ENCODE peak calls at places on chromosome 21, in seven cellular contexts. One of them, this sample, is unnamed.

GRCh38 chr21:15210235-15210678 is 145.5 kb upstream of the NRIP1 start:
- DNase-seq in GM23248: peak
- DNase-seq in fibroblast of lung: no peak
- DNase-seq in hepatocyte: peak
- DNase-seq in GM23338: no peak
- DNase-seq in DND-41: no peak
- DNase-seq in neural progenitor cell: peak
- DNase-seq in this sample: no peak

GRCh38 chr21:22791986-22792560 is 1793.9 kb downstream of the NCAM2 start:
- DNase-seq in GM23248: peak
- DNase-seq in fibroblast of lung: peak
- DNase-seq in hepatocyte: peak
- DNase-seq in GM23338: peak
- DNase-seq in DND-41: peak
- DNase-seq in neural progenitor cell: peak
- DNase-seq in this sample: peak

GRCh38 chr21:27526451-27526850 is 559.6 kb upstream of the ADAMTS5 start:
- DNase-seq in GM23248: no peak
- DNase-seq in fibroblast of lung: no peak
- DNase-seq in hepatocyte: no peak
- DNase-seq in GM23338: no peak
- DNase-seq in DND-41: no peak
- DNase-seq in neural progenitor cell: no peak
- DNase-seq in this sample: no peak

GRCh38 chr21:14989359-14989758 is 75.4 kb downstream of the NRIP1 start:
- DNase-seq in GM23248: peak
- DNase-seq in fibroblast of lung: peak
- DNase-seq in hepatocyte: no peak
- DNase-seq in GM23338: no peak
- DNase-seq in DND-41: no peak
- DNase-seq in neural progenitor cell: no peak
- DNase-seq in this sample: no peak

GRCh38 chr21:46213620-46214286 is 14.8 kb downstream of the LSS start:
- DNase-seq in GM23248: no peak
- DNase-seq in fibroblast of lung: no peak
- DNase-seq in hepatocyte: no peak
- DNase-seq in GM23338: no peak
- DNase-seq in DND-41: no peak
- DNase-seq in neural progenitor cell: no peak
- DNase-seq in this sample: no peak

GRCh38 chr21:31354122-31354521 is 10.1 kb upstream of the TIAM1 start:
- DNase-seq in GM23248: peak
- DNase-seq in fibroblast of lung: no peak
- DNase-seq in hepatocyte: no peak
- DNase-seq in GM23338: peak
- DNase-seq in DND-41: no peak
- DNase-seq in neural progenitor cell: no peak
- DNase-seq in this sample: no peak

GRCh38 chr21:15751037-15751436 is 21.3 kb downstream of the USP25 start:
- DNase-seq in GM23248: no peak
- DNase-seq in fibroblast of lung: no peak
- DNase-seq in hepatocyte: no peak
- DNase-seq in GM23338: no peak
- DNase-seq in DND-41: no peak
- DNase-seq in neural progenitor cell: no peak
- DNase-seq in this sample: no peak

GRCh38 chr21:15365751-15366392 is 301.1 kb upstream of the NRIP1 start:
- DNase-seq in GM23248: no peak
- DNase-seq in fibroblast of lung: no peak
- DNase-seq in hepatocyte: peak
- DNase-seq in GM23338: peak
- DNase-seq in DND-41: no peak
- DNase-seq in neural progenitor cell: no peak
- DNase-seq in this sample: no peak

GRCh38 chr21:46091631-46092025 is 6.3 kb upstream of the COL6A2 start:
- DNase-seq in GM23248: no peak
- DNase-seq in fibroblast of lung: no peak
- DNase-seq in hepatocyte: no peak
- DNase-seq in GM23338: no peak
- DNase-seq in DND-41: no peak
- DNase-seq in neural progenitor cell: no peak
- DNase-seq in this sample: no peak

GRCh38 chr21:14736162-14736561 is 190.0 kb upstream of the SAMSN1 start:
- DNase-seq in GM23248: no peak
- DNase-seq in fibroblast of lung: no peak
- DNase-seq in hepatocyte: no peak
- DNase-seq in GM23338: no peak
- DNase-seq in DND-41: peak
- DNase-seq in neural progenitor cell: no peak
- DNase-seq in this sample: no peak

GRCh38 chr21:32007461-32007860 is 134.6 kb downstream of the HUNK start:
- DNase-seq in GM23248: peak
- DNase-seq in fibroblast of lung: peak
- DNase-seq in hepatocyte: no peak
- DNase-seq in GM23338: no peak
- DNase-seq in DND-41: no peak
- DNase-seq in neural progenitor cell: no peak
- DNase-seq in this sample: no peak

GRCh38 chr21:35234725-35235124 is 185.6 kb upstream of the RUNX1 start:
- DNase-seq in GM23248: no peak
- DNase-seq in fibroblast of lung: peak
- DNase-seq in hepatocyte: no peak
- DNase-seq in GM23338: no peak
- DNase-seq in DND-41: peak
- DNase-seq in neural progenitor cell: no peak
- DNase-seq in this sample: no peak

GRCh38 chr21:31930001-31930400 is 57.2 kb downstream of the HUNK start:
- DNase-seq in GM23248: no peak
- DNase-seq in fibroblast of lung: no peak
- DNase-seq in hepatocyte: no peak
- DNase-seq in GM23338: no peak
- DNase-seq in DND-41: no peak
- DNase-seq in neural progenitor cell: no peak
- DNase-seq in this sample: no peak

GRCh38 chr21:30408782-30409494 is 13.1 kb downstream of the KRTAP13-1 start:
- DNase-seq in GM23248: peak
- DNase-seq in fibroblast of lung: peak
- DNase-seq in hepatocyte: peak
- DNase-seq in GM23338: peak
- DNase-seq in DND-41: peak
- DNase-seq in neural progenitor cell: peak
- DNase-seq in this sample: peak

GRCh38 chr21:31845151-31845550 is 27.7 kb upstream of the HUNK start:
- DNase-seq in GM23248: no peak
- DNase-seq in fibroblast of lung: no peak
- DNase-seq in hepatocyte: no peak
- DNase-seq in GM23338: peak
- DNase-seq in DND-41: no peak
- DNase-seq in neural progenitor cell: no peak
- DNase-seq in this sample: no peak

GRCh38 chr21:45698493-45698947 is 55.0 kb downstream of the PCBP3 start:
- DNase-seq in GM23248: peak
- DNase-seq in fibroblast of lung: peak
- DNase-seq in hepatocyte: peak
- DNase-seq in GM23338: no peak
- DNase-seq in DND-41: no peak
- DNase-seq in neural progenitor cell: no peak
- DNase-seq in this sample: no peak

GRCh38 chr21:17602874-17603273 is 9.8 kb downstream of the BTG3 start:
- DNase-seq in GM23248: peak
- DNase-seq in fibroblast of lung: peak
- DNase-seq in hepatocyte: no peak
- DNase-seq in GM23338: no peak
- DNase-seq in DND-41: no peak
- DNase-seq in neural progenitor cell: no peak
- DNase-seq in this sample: no peak

GRCh38 chr21:28342229-28342810 is 650.4 kb downstream of the LTN1 start:
- DNase-seq in GM23248: no peak
- DNase-seq in fibroblast of lung: peak
- DNase-seq in hepatocyte: no peak
- DNase-seq in GM23338: no peak
- DNase-seq in DND-41: peak
- DNase-seq in neural progenitor cell: no peak
- DNase-seq in this sample: no peak

GRCh38 chr21:42777064-42777756 is 102.1 kb downstream of the WDR4 start:
- DNase-seq in GM23248: no peak
- DNase-seq in fibroblast of lung: no peak
- DNase-seq in hepatocyte: no peak
- DNase-seq in GM23338: no peak
- DNase-seq in DND-41: no peak
- DNase-seq in neural progenitor cell: no peak
- DNase-seq in this sample: no peak

GRCh38 chr21:42997053-42997452 is 22.7 kb downstream of the PKNOX1 start:
- DNase-seq in GM23248: peak
- DNase-seq in fibroblast of lung: peak
- DNase-seq in hepatocyte: peak
- DNase-seq in GM23338: no peak
- DNase-seq in DND-41: no peak
- DNase-seq in neural progenitor cell: no peak
- DNase-seq in this sample: no peak

GRCh38 chr21:34908424-34909055 is 140.6 kb downstream of the RUNX1 start:
- DNase-seq in GM23248: peak
- DNase-seq in fibroblast of lung: no peak
- DNase-seq in hepatocyte: peak
- DNase-seq in GM23338: no peak
- DNase-seq in DND-41: peak
- DNase-seq in neural progenitor cell: no peak
- DNase-seq in this sample: no peak

GRCh38 chr21:24861471-24861870 is 745.8 kb downstream of the MRPL39 start:
- DNase-seq in GM23248: no peak
- DNase-seq in fibroblast of lung: no peak
- DNase-seq in hepatocyte: no peak
- DNase-seq in GM23338: no peak
- DNase-seq in DND-41: no peak
- DNase-seq in neural progenitor cell: no peak
- DNase-seq in this sample: no peak

GRCh38 chr21:20110368-20110767 is 887.8 kb upstream of the NCAM2 start:
- DNase-seq in GM23248: no peak
- DNase-seq in fibroblast of lung: no peak
- DNase-seq in hepatocyte: no peak
- DNase-seq in GM23338: no peak
- DNase-seq in DND-41: no peak
- DNase-seq in neural progenitor cell: no peak
- DNase-seq in this sample: no peak

DNA sequence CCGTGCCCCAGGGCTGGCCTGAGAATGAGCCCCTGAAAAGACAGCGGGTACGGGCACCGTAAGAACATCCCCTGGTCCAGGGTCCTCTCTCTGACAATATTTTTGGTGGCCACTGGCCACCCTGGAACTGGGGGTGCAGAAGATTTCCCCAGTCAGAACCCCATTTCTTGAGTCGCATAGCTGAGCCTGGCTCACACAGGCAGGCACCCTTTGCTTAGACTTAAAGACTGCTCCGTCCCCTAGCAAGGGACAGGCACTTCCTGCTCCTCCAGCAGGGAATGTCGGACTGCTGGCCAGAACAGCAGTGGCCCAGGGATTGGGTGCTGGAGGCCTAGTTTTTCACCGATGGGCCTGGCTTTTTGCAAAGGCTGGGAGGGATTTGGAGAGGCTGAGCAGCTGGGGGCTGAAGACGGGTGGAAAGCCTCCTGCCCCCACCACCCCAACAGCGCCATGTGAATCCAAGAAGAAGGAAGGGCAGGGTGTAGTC is 4.3 kb downstream of the OLIG2 start:
- DNase-seq in GM23248: no peak
- DNase-seq in fibroblast of lung: no peak
- DNase-seq in hepatocyte: no peak
- DNase-seq in GM23338: peak
- DNase-seq in DND-41: no peak
- DNase-seq in neural progenitor cell: no peak
- DNase-seq in this sample: no peak
- TF ChIP-seq EZH2 in GM23248: no peak
- TF ChIP-seq EZH2 in fibroblast of lung: no peak
- TF ChIP-seq EZH2 in hepatocyte: no peak
- TF ChIP-seq EZH2 in GM23338: peak
- TF ChIP-seq EZH2 in DND-41: no peak
- TF ChIP-seq EZH2 in neural progenitor cell: no peak
- TF ChIP-seq EZH2 in this sample: no peak

GRCh38 chr21:26169611-26170470 is 729 bp downstream of the APP start:
- DNase-seq in GM23248: peak
- DNase-seq in fibroblast of lung: peak
- DNase-seq in hepatocyte: peak
- DNase-seq in GM23338: peak
- DNase-seq in DND-41: no peak
- DNase-seq in neural progenitor cell: peak
- DNase-seq in this sample: no peak
- TF ChIP-seq EZH2 in GM23248: no peak
- TF ChIP-seq EZH2 in fibroblast of lung: no peak
- TF ChIP-seq EZH2 in hepatocyte: no peak
- TF ChIP-seq EZH2 in GM23338: no peak
- TF ChIP-seq EZH2 in DND-41: no peak
- TF ChIP-seq EZH2 in neural progenitor cell: no peak
- TF ChIP-seq EZH2 in this sample: no peak

GRCh38 chr21:39613029-39613934 is 542 bp downstream of the B3GALT5 start:
- DNase-seq in GM23248: no peak
- DNase-seq in fibroblast of lung: peak
- DNase-seq in hepatocyte: no peak
- DNase-seq in GM23338: no peak
- DNase-seq in DND-41: no peak
- DNase-seq in neural progenitor cell: peak
- DNase-seq in this sample: no peak
- TF ChIP-seq EZH2 in GM23248: no peak
- TF ChIP-seq EZH2 in fibroblast of lung: peak
- TF ChIP-seq EZH2 in hepatocyte: no peak
- TF ChIP-seq EZH2 in GM23338: no peak
- TF ChIP-seq EZH2 in DND-41: no peak
- TF ChIP-seq EZH2 in neural progenitor cell: no peak
- TF ChIP-seq EZH2 in this sample: peak

GRCh38 chr21:33751120-33751519 is 108.8 kb downstream of the ITSN1 start:
- DNase-seq in GM23248: peak
- DNase-seq in fibroblast of lung: peak
- DNase-seq in hepatocyte: no peak
- DNase-seq in GM23338: no peak
- DNase-seq in DND-41: no peak
- DNase-seq in neural progenitor cell: no peak
- DNase-seq in this sample: no peak
- TF ChIP-seq EZH2 in GM23248: no peak
- TF ChIP-seq EZH2 in fibroblast of lung: no peak
- TF ChIP-seq EZH2 in hepatocyte: no peak
- TF ChIP-seq EZH2 in GM23338: no peak
- TF ChIP-seq EZH2 in DND-41: no peak
- TF ChIP-seq EZH2 in neural progenitor cell: no peak
- TF ChIP-seq EZH2 in this sample: no peak

GRCh38 chr21:33033961-33034413 is 8.3 kb downstream of the OLIG2 start:
- DNase-seq in GM23248: no peak
- DNase-seq in fibroblast of lung: no peak
- DNase-seq in hepatocyte: no peak
- DNase-seq in GM23338: no peak
- DNase-seq in DND-41: no peak
- DNase-seq in neural progenitor cell: no peak
- DNase-seq in this sample: no peak
- TF ChIP-seq EZH2 in GM23248: no peak
- TF ChIP-seq EZH2 in fibroblast of lung: no peak
- TF ChIP-seq EZH2 in hepatocyte: no peak
- TF ChIP-seq EZH2 in GM23338: peak
- TF ChIP-seq EZH2 in DND-41: no peak
- TF ChIP-seq EZH2 in neural progenitor cell: no peak
- TF ChIP-seq EZH2 in this sample: no peak

This sample was measured in SK-N-MC.